ENCODE peak calls at places on chromosomes 5 and 9, in four cellular contexts. One of them, this sample, is unnamed.
A peak's percentile ranks its signal among the peaks of the same experiment; 100 is the strongest.

GRCh38 chr5:151115272-151115905 is 34.6 kb upstream of the TNIP1 start:
- DNase-seq in GM23338: peak; percentile 84
- DNase-seq in hepatocyte: peak; percentile 77
- DNase-seq in ovary: peak; percentile 80
- DNase-seq in this sample: no peak

GRCh38 chr5:34538026-34538672 is 118.0 kb upstream of the RAI14 start:
- DNase-seq in GM23338: peak; percentile 38
- DNase-seq in hepatocyte: no peak
- DNase-seq in ovary: no peak
- DNase-seq in this sample: no peak

GRCh38 chr5:145484195-145484594 is 350.9 kb downstream of the PRELID2 start:
- DNase-seq in GM23338: no peak
- DNase-seq in hepatocyte: no peak
- DNase-seq in ovary: no peak
- DNase-seq in this sample: no peak

GRCh38 chr5:135990518-135991240 is 35.9 kb upstream of the LECT2 start:
- DNase-seq in GM23338: no peak
- DNase-seq in hepatocyte: no peak
- DNase-seq in ovary: no peak
- DNase-seq in this sample: no peak

GRCh38 chr5:116553366-116553765 is 21.3 kb downstream of the SEMA6A start:
- DNase-seq in GM23338: no peak
- DNase-seq in hepatocyte: no peak
- DNase-seq in ovary: no peak
- DNase-seq in this sample: no peak

GRCh38 chr9:113309204-113309813 is 6.1 kb upstream of the RNF183 start:
- DNase-seq in GM23338: peak; percentile 51
- DNase-seq in hepatocyte: peak; percentile 61
- DNase-seq in ovary: no peak
- DNase-seq in this sample: no peak

GRCh38 chr5:151227918-151228447 is 4.1 kb upstream of the CCDC69 start:
- DNase-seq in GM23338: no peak
- DNase-seq in hepatocyte: no peak
- DNase-seq in ovary: no peak
- DNase-seq in this sample: no peak

GRCh38 chr5:53069626-53070025 is 39.9 kb downstream of the MOCS2 start:
- DNase-seq in GM23338: no peak
- DNase-seq in hepatocyte: no peak
- DNase-seq in ovary: no peak
- DNase-seq in this sample: no peak

GRCh38 chr9:33867747-33868429 is 50.9 kb downstream of the UBE2R2 start:
- DNase-seq in GM23338: no peak
- DNase-seq in hepatocyte: no peak
- DNase-seq in ovary: peak; percentile 70
- DNase-seq in this sample: no peak

GRCh38 chr5:158162026-158162425 is 303.1 kb upstream of the CLINT1 start:
- DNase-seq in GM23338: no peak
- DNase-seq in hepatocyte: no peak
- DNase-seq in ovary: no peak
- DNase-seq in this sample: no peak

GRCh38 chr9:101409079-101409477 is 10.4 kb downstream of the ZNF189 start:
- DNase-seq in GM23338: peak; percentile 14
- DNase-seq in hepatocyte: no peak
- DNase-seq in ovary: no peak
- DNase-seq in this sample: no peak
- H3K36me3 ChIP-seq in GM23338: peaks cover 57% of the 10 kb centered on the region
- H3K36me3 ChIP-seq in hepatocyte: peaks cover 33% of the 10 kb centered on the region
- H3K36me3 ChIP-seq in ovary: no peaks in the 10 kb centered on the region
- H3K36me3 ChIP-seq in this sample: peaks cover 57% of the 10 kb centered on the region

GRCh38 chr5:143427122-143427735 is 23.7 kb upstream of the NR3C1 start:
- DNase-seq in GM23338: no peak
- DNase-seq in hepatocyte: no peak
- DNase-seq in ovary: no peak
- DNase-seq in this sample: no peak
- H3K36me3 ChIP-seq in GM23338: no peaks in the 10 kb centered on the region
- H3K36me3 ChIP-seq in hepatocyte: no peaks in the 10 kb centered on the region
- H3K36me3 ChIP-seq in ovary: no peaks in the 10 kb centered on the region
- H3K36me3 ChIP-seq in this sample: no peaks in the 10 kb centered on the region

GRCh38 chr5:148932355-148932935 is 106.0 kb downstream of the ADRB2 start:
- DNase-seq in GM23338: no peak
- DNase-seq in hepatocyte: no peak
- DNase-seq in ovary: no peak
- DNase-seq in this sample: no peak
- H3K36me3 ChIP-seq in GM23338: no peaks in the 10 kb centered on the region
- H3K36me3 ChIP-seq in hepatocyte: no peaks in the 10 kb centered on the region
- H3K36me3 ChIP-seq in ovary: no peaks in the 10 kb centered on the region
- H3K36me3 ChIP-seq in this sample: no peaks in the 10 kb centered on the region

GRCh38 chr9:84107081-84107480 is 126.5 kb downstream of the RMI1 start:
- DNase-seq in GM23338: no peak
- DNase-seq in hepatocyte: no peak
- DNase-seq in ovary: no peak
- DNase-seq in this sample: no peak

GRCh38 chr9:84107995-84108394 is 127.4 kb downstream of the RMI1 start:
- DNase-seq in GM23338: no peak
- DNase-seq in hepatocyte: no peak
- DNase-seq in ovary: no peak
- DNase-seq in this sample: no peak

GRCh38 chr9:84111726-84112125 is 131.1 kb downstream of the RMI1 start:
- DNase-seq in GM23338: no peak
- DNase-seq in hepatocyte: no peak
- DNase-seq in ovary: no peak
- DNase-seq in this sample: no peak
- H3K36me3 ChIP-seq in GM23338: no peaks in the 10 kb centered on the region
- H3K36me3 ChIP-seq in hepatocyte: no peaks in the 10 kb centered on the region
- H3K36me3 ChIP-seq in ovary: no peaks in the 10 kb centered on the region
- H3K36me3 ChIP-seq in this sample: no peaks in the 10 kb centered on the region

DNA sequence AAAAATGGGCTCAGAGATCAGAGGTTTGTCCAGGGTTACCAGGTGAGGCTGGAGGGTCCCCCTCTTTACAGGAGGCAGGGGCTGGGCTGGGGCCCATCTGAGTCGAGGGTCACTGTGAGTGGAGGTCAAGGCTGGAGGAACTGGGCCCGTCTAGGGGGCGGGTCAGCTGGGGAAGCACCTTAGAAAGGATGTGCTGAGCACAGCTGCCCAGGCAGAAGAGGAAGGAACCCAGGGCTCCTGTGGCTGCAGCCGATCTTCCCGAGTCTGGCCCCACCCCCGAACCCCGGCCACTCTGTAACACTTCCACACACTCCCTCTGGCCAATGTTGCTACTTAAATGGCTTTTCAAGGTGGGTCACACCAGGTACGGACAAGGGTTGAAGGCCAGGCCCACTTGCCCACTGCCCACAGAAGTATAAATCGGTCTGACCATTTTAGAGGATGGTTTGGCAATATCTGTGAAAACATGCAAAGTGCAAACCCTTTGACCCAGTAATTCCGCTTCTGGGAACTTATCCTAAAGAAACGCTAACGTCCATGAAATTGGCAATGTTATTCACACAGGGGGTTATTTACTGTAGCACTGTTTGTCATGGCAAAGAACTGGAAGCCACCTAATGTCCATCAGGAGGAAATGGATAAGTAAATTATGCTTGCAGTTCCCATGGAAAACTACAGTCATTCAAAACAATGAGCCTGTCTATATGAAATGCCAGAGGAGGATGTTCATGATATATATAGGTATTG is 30.5 kb upstream of the EEIG1 start:
- DNase-seq in GM23338: peak; percentile 44
- DNase-seq in hepatocyte: no peak
- DNase-seq in ovary: no peak
- DNase-seq in this sample: no peak
- H3K36me3 ChIP-seq in GM23338: no peaks in the 10 kb centered on the region
- H3K36me3 ChIP-seq in hepatocyte: no peaks in the 10 kb centered on the region
- H3K36me3 ChIP-seq in ovary: no peaks in the 10 kb centered on the region
- H3K36me3 ChIP-seq in this sample: no peaks in the 10 kb centered on the region

GRCh38 chr9:98770717-98771116 is 25.6 kb downstream of the ANKS6 start:
- DNase-seq in GM23338: no peak
- DNase-seq in hepatocyte: no peak
- DNase-seq in ovary: no peak
- DNase-seq in this sample: no peak

GRCh38 chr9:98774746-98775145 is 21.6 kb downstream of the ANKS6 start:
- DNase-seq in GM23338: peak; percentile 64
- DNase-seq in hepatocyte: no peak
- DNase-seq in ovary: no peak
- DNase-seq in this sample: no peak

GRCh38 chr9:98771209-98771874 is 25.0 kb downstream of the ANKS6 start:
- DNase-seq in GM23338: no peak
- DNase-seq in hepatocyte: no peak
- DNase-seq in ovary: no peak
- DNase-seq in this sample: no peak

GRCh38 chr9:98773721-98774120 is 22.6 kb downstream of the ANKS6 start:
- DNase-seq in GM23338: no peak
- DNase-seq in hepatocyte: no peak
- DNase-seq in ovary: no peak
- DNase-seq in this sample: no peak

GRCh38 chr9:98772364-98773155 is 23.8 kb downstream of the ANKS6 start:
- DNase-seq in GM23338: no peak
- DNase-seq in hepatocyte: no peak
- DNase-seq in ovary: no peak
- DNase-seq in this sample: no peak
- H3K36me3 ChIP-seq in GM23338: peaks cover 21% of the 10 kb centered on the region
- H3K36me3 ChIP-seq in hepatocyte: no peaks in the 10 kb centered on the region
- H3K36me3 ChIP-seq in ovary: no peaks in the 10 kb centered on the region
- H3K36me3 ChIP-seq in this sample: peaks cover 12% of the 10 kb centered on the region